ENCODE peak calls at places on chromosomes 2 and 18, in eight cellular contexts. F is Ammon's horn; J is caudate nucleus; D is SIG-M5; P is fibroblast of pulmonary artery; Q is activated CD4-positive, alpha-beta T cell treated with anti-CD3 and anti-CD28 coated beads, Interleukin-2, amount 50 U/mL, for 1 hour; V is putamen; T is activated CD4-positive, CD25-positive, alpha-beta regulatory T cell treated with anti-CD3 and anti-CD28 coated beads, Interleukin-2, amount 50 U/mL, for 16 hours. I is an unnamed sample.

GRCh38 chr2:119683717-119684443 is 4.9 kb downstream of the TMEM177 start:
- DNase-seq in D (no peak), F (peak), P (peak), V (no peak), T (no peak), J (peak), Q (no peak), I (no peak)

GRCh38 chr2:184815824-184816223 is 217.5 kb downstream of the ZNF804A start:
- DNase-seq in D (no peak), V (no peak), F (no peak), P (no peak), J (no peak), Q (no peak), T (no peak), I (no peak)

GRCh38 chr18:40152859-40153258 is 1802.2 kb upstream of the PIK3C3 start:
- DNase-seq in Q (no peak), T (no peak), P (peak), V (peak), D (no peak), F (no peak), J (no peak), I (no peak)

GRCh38 chr2:133641497-133641896 is 73.2 kb upstream of the NCKAP5 start:
- DNase-seq in Q (no peak), F (peak), D (no peak), P (no peak), T (no peak), V (peak), J (peak), I (no peak)

GRCh38 chr2:111118455-111119003 is 2.2 kb upstream of the BCL2L11 start:
- DNase-seq in P (no peak), F (no peak), D (no peak), J (no peak), T (no peak), V (no peak), Q (no peak), I (no peak)

GRCh38 chr2:181341855-181342594 is 115.2 kb upstream of the ITGA4 start:
- DNase-seq in J (no peak), T (no peak), V (no peak), P (no peak), Q (no peak), D (no peak), F (no peak), I (no peak)

GRCh38 chr2:238203104-238203972 is at the start of gene ILKAP:
- DNase-seq in V (peak), Q (peak), J (peak), D (peak), P (peak), T (peak), F (peak), I (peak)

GRCh38 chr2:30293303-30293912 is 62.1 kb downstream of the LBH start:
- DNase-seq in V (no peak), Q (no peak), J (peak), F (peak), T (no peak), P (peak), D (no peak), I (peak)

GRCh38 chr2:45750484-45750883 is 99.0 kb downstream of the PRKCE start:
- DNase-seq in P (no peak), V (no peak), T (no peak), F (no peak), D (no peak), Q (no peak), J (no peak), I (no peak)